ENCODE peak calls at places on chromosomes 6 and 20, in eight cellular contexts. One of them, this sample, is unnamed.

GRCh38 chr6:149334201-149334600 is 16.7 kb downstream of the TAB2 start:
- ATAC-seq in right lobe of liver: no peak
- ATAC-seq in activated naive CD8-positive, alpha-beta T cell treated with anti-CD3 and anti-CD28 coated beads, Interleukin-2, amount 10 ng/mL, durations not matched to agents 7 days and 5 days: no peak
- ATAC-seq in lower lobe of right lung: no peak
- ATAC-seq in gastroesophageal sphincter: no peak
- ATAC-seq in activated CD8-positive, alpha-beta T cell treated with anti-CD3 and anti-CD28 coated beads, Interleukin-2, amount 10 ng/mL, durations not matched to agents 7 days and 5 days: no peak
- ATAC-seq in stimulated activated naive CD8-positive, alpha-beta T cell treated with anti-CD3 and anti-CD28 coated beads, Interleukin-15, Interleukin-2, amounts not matched to agents 100 U/mL and 50 U/mL, for 24 hours: no peak
- ATAC-seq in CD8-positive, alpha-beta T cell: no peak
- ATAC-seq in this sample: peak; percentile 31

GRCh38 chr6:104771258-104771832 is 88.4 kb downstream of the HACE1 start:
- ATAC-seq in right lobe of liver: peak; percentile 71
- ATAC-seq in activated naive CD8-positive, alpha-beta T cell treated with anti-CD3 and anti-CD28 coated beads, Interleukin-2, amount 10 ng/mL, durations not matched to agents 7 days and 5 days: peak; percentile 67
- ATAC-seq in lower lobe of right lung: peak; percentile 71
- ATAC-seq in gastroesophageal sphincter: no peak
- ATAC-seq in activated CD8-positive, alpha-beta T cell treated with anti-CD3 and anti-CD28 coated beads, Interleukin-2, amount 10 ng/mL, durations not matched to agents 7 days and 5 days: peak; percentile 73
- ATAC-seq in stimulated activated naive CD8-positive, alpha-beta T cell treated with anti-CD3 and anti-CD28 coated beads, Interleukin-15, Interleukin-2, amounts not matched to agents 100 U/mL and 50 U/mL, for 24 hours: no peak
- ATAC-seq in CD8-positive, alpha-beta T cell: peak; percentile 59
- ATAC-seq in this sample: peak; percentile 56

GRCh38 chr20:33566781-33567603 is 77.1 kb downstream of the CBFA2T2 start:
- ATAC-seq in right lobe of liver: no peak
- ATAC-seq in activated naive CD8-positive, alpha-beta T cell treated with anti-CD3 and anti-CD28 coated beads, Interleukin-2, amount 10 ng/mL, durations not matched to agents 7 days and 5 days: no peak
- ATAC-seq in lower lobe of right lung: no peak
- ATAC-seq in gastroesophageal sphincter: no peak
- ATAC-seq in activated CD8-positive, alpha-beta T cell treated with anti-CD3 and anti-CD28 coated beads, Interleukin-2, amount 10 ng/mL, durations not matched to agents 7 days and 5 days: no peak
- ATAC-seq in stimulated activated naive CD8-positive, alpha-beta T cell treated with anti-CD3 and anti-CD28 coated beads, Interleukin-15, Interleukin-2, amounts not matched to agents 100 U/mL and 50 U/mL, for 24 hours: no peak
- ATAC-seq in CD8-positive, alpha-beta T cell: no peak
- ATAC-seq in this sample: no peak

GRCh38 chr6:2531426-2532208 is 219.1 kb downstream of the MYLK4 start:
- ATAC-seq in right lobe of liver: no peak
- ATAC-seq in activated naive CD8-positive, alpha-beta T cell treated with anti-CD3 and anti-CD28 coated beads, Interleukin-2, amount 10 ng/mL, durations not matched to agents 7 days and 5 days: no peak
- ATAC-seq in lower lobe of right lung: no peak
- ATAC-seq in gastroesophageal sphincter: no peak
- ATAC-seq in activated CD8-positive, alpha-beta T cell treated with anti-CD3 and anti-CD28 coated beads, Interleukin-2, amount 10 ng/mL, durations not matched to agents 7 days and 5 days: no peak
- ATAC-seq in stimulated activated naive CD8-positive, alpha-beta T cell treated with anti-CD3 and anti-CD28 coated beads, Interleukin-15, Interleukin-2, amounts not matched to agents 100 U/mL and 50 U/mL, for 24 hours: peak; percentile 61
- ATAC-seq in CD8-positive, alpha-beta T cell: no peak
- ATAC-seq in this sample: peak; percentile 95

GRCh38 chr6:37323568-37323967 is 30.2 kb upstream of the RNF8 start:
- ATAC-seq in right lobe of liver: peak; percentile 46
- ATAC-seq in activated naive CD8-positive, alpha-beta T cell treated with anti-CD3 and anti-CD28 coated beads, Interleukin-2, amount 10 ng/mL, durations not matched to agents 7 days and 5 days: no peak
- ATAC-seq in lower lobe of right lung: no peak
- ATAC-seq in gastroesophageal sphincter: no peak
- ATAC-seq in activated CD8-positive, alpha-beta T cell treated with anti-CD3 and anti-CD28 coated beads, Interleukin-2, amount 10 ng/mL, durations not matched to agents 7 days and 5 days: no peak
- ATAC-seq in stimulated activated naive CD8-positive, alpha-beta T cell treated with anti-CD3 and anti-CD28 coated beads, Interleukin-15, Interleukin-2, amounts not matched to agents 100 U/mL and 50 U/mL, for 24 hours: no peak
- ATAC-seq in CD8-positive, alpha-beta T cell: no peak
- ATAC-seq in this sample: no peak

GRCh38 chr6:41373919-41374617 is 38.7 kb downstream of the NCR2 start:
- ATAC-seq in right lobe of liver: no peak
- ATAC-seq in activated naive CD8-positive, alpha-beta T cell treated with anti-CD3 and anti-CD28 coated beads, Interleukin-2, amount 10 ng/mL, durations not matched to agents 7 days and 5 days: peak; percentile 15
- ATAC-seq in lower lobe of right lung: no peak
- ATAC-seq in gastroesophageal sphincter: no peak
- ATAC-seq in activated CD8-positive, alpha-beta T cell treated with anti-CD3 and anti-CD28 coated beads, Interleukin-2, amount 10 ng/mL, durations not matched to agents 7 days and 5 days: no peak
- ATAC-seq in stimulated activated naive CD8-positive, alpha-beta T cell treated with anti-CD3 and anti-CD28 coated beads, Interleukin-15, Interleukin-2, amounts not matched to agents 100 U/mL and 50 U/mL, for 24 hours: no peak
- ATAC-seq in CD8-positive, alpha-beta T cell: no peak
- ATAC-seq in this sample: no peak

GRCh38 chr20:57593134-57593886 is 26.9 kb downstream of the ZBP1 start:
- ATAC-seq in right lobe of liver: peak; percentile 0
- ATAC-seq in activated naive CD8-positive, alpha-beta T cell treated with anti-CD3 and anti-CD28 coated beads, Interleukin-2, amount 10 ng/mL, durations not matched to agents 7 days and 5 days: no peak
- ATAC-seq in lower lobe of right lung: no peak
- ATAC-seq in gastroesophageal sphincter: no peak
- ATAC-seq in activated CD8-positive, alpha-beta T cell treated with anti-CD3 and anti-CD28 coated beads, Interleukin-2, amount 10 ng/mL, durations not matched to agents 7 days and 5 days: no peak
- ATAC-seq in stimulated activated naive CD8-positive, alpha-beta T cell treated with anti-CD3 and anti-CD28 coated beads, Interleukin-15, Interleukin-2, amounts not matched to agents 100 U/mL and 50 U/mL, for 24 hours: no peak
- ATAC-seq in CD8-positive, alpha-beta T cell: no peak
- ATAC-seq in this sample: no peak

GRCh38 chr6:123855493-123855892 is 51.8 kb downstream of the NKAIN2 start:
- ATAC-seq in right lobe of liver: no peak
- ATAC-seq in activated naive CD8-positive, alpha-beta T cell treated with anti-CD3 and anti-CD28 coated beads, Interleukin-2, amount 10 ng/mL, durations not matched to agents 7 days and 5 days: no peak
- ATAC-seq in lower lobe of right lung: no peak
- ATAC-seq in gastroesophageal sphincter: no peak
- ATAC-seq in activated CD8-positive, alpha-beta T cell treated with anti-CD3 and anti-CD28 coated beads, Interleukin-2, amount 10 ng/mL, durations not matched to agents 7 days and 5 days: no peak
- ATAC-seq in stimulated activated naive CD8-positive, alpha-beta T cell treated with anti-CD3 and anti-CD28 coated beads, Interleukin-15, Interleukin-2, amounts not matched to agents 100 U/mL and 50 U/mL, for 24 hours: no peak
- ATAC-seq in CD8-positive, alpha-beta T cell: no peak
- ATAC-seq in this sample: no peak

GRCh38 chr6:106614131-106614530 is 15.2 kb downstream of the RTN4IP1 start:
- ATAC-seq in right lobe of liver: no peak
- ATAC-seq in activated naive CD8-positive, alpha-beta T cell treated with anti-CD3 and anti-CD28 coated beads, Interleukin-2, amount 10 ng/mL, durations not matched to agents 7 days and 5 days: no peak
- ATAC-seq in lower lobe of right lung: no peak
- ATAC-seq in gastroesophageal sphincter: no peak
- ATAC-seq in activated CD8-positive, alpha-beta T cell treated with anti-CD3 and anti-CD28 coated beads, Interleukin-2, amount 10 ng/mL, durations not matched to agents 7 days and 5 days: no peak
- ATAC-seq in stimulated activated naive CD8-positive, alpha-beta T cell treated with anti-CD3 and anti-CD28 coated beads, Interleukin-15, Interleukin-2, amounts not matched to agents 100 U/mL and 50 U/mL, for 24 hours: no peak
- ATAC-seq in CD8-positive, alpha-beta T cell: no peak
- ATAC-seq in this sample: no peak

GRCh38 chr6:148565321-148565926 is 181.4 kb upstream of the UST start:
- ATAC-seq in right lobe of liver: no peak
- ATAC-seq in activated naive CD8-positive, alpha-beta T cell treated with anti-CD3 and anti-CD28 coated beads, Interleukin-2, amount 10 ng/mL, durations not matched to agents 7 days and 5 days: no peak
- ATAC-seq in lower lobe of right lung: no peak
- ATAC-seq in gastroesophageal sphincter: no peak
- ATAC-seq in activated CD8-positive, alpha-beta T cell treated with anti-CD3 and anti-CD28 coated beads, Interleukin-2, amount 10 ng/mL, durations not matched to agents 7 days and 5 days: no peak
- ATAC-seq in stimulated activated naive CD8-positive, alpha-beta T cell treated with anti-CD3 and anti-CD28 coated beads, Interleukin-15, Interleukin-2, amounts not matched to agents 100 U/mL and 50 U/mL, for 24 hours: no peak
- ATAC-seq in CD8-positive, alpha-beta T cell: no peak
- ATAC-seq in this sample: no peak

GRCh38 chr6:133834472-133835170 is 54.3 kb upstream of the TCF21 start:
- ATAC-seq in right lobe of liver: no peak
- ATAC-seq in activated naive CD8-positive, alpha-beta T cell treated with anti-CD3 and anti-CD28 coated beads, Interleukin-2, amount 10 ng/mL, durations not matched to agents 7 days and 5 days: no peak
- ATAC-seq in lower lobe of right lung: no peak
- ATAC-seq in gastroesophageal sphincter: no peak
- ATAC-seq in activated CD8-positive, alpha-beta T cell treated with anti-CD3 and anti-CD28 coated beads, Interleukin-2, amount 10 ng/mL, durations not matched to agents 7 days and 5 days: no peak
- ATAC-seq in stimulated activated naive CD8-positive, alpha-beta T cell treated with anti-CD3 and anti-CD28 coated beads, Interleukin-15, Interleukin-2, amounts not matched to agents 100 U/mL and 50 U/mL, for 24 hours: no peak
- ATAC-seq in CD8-positive, alpha-beta T cell: no peak
- ATAC-seq in this sample: no peak

GRCh38 chr6:70108230-70108629 is 194.7 kb downstream of the COL9A1 start:
- ATAC-seq in right lobe of liver: peak; percentile 63
- ATAC-seq in activated naive CD8-positive, alpha-beta T cell treated with anti-CD3 and anti-CD28 coated beads, Interleukin-2, amount 10 ng/mL, durations not matched to agents 7 days and 5 days: no peak
- ATAC-seq in lower lobe of right lung: no peak
- ATAC-seq in gastroesophageal sphincter: no peak
- ATAC-seq in activated CD8-positive, alpha-beta T cell treated with anti-CD3 and anti-CD28 coated beads, Interleukin-2, amount 10 ng/mL, durations not matched to agents 7 days and 5 days: no peak
- ATAC-seq in stimulated activated naive CD8-positive, alpha-beta T cell treated with anti-CD3 and anti-CD28 coated beads, Interleukin-15, Interleukin-2, amounts not matched to agents 100 U/mL and 50 U/mL, for 24 hours: no peak
- ATAC-seq in CD8-positive, alpha-beta T cell: no peak
- ATAC-seq in this sample: no peak

GRCh38 chr6:128598561-128598960 is 78.2 kb upstream of the PTPRK start:
- ATAC-seq in right lobe of liver: no peak
- ATAC-seq in activated naive CD8-positive, alpha-beta T cell treated with anti-CD3 and anti-CD28 coated beads, Interleukin-2, amount 10 ng/mL, durations not matched to agents 7 days and 5 days: no peak
- ATAC-seq in lower lobe of right lung: no peak
- ATAC-seq in gastroesophageal sphincter: no peak
- ATAC-seq in activated CD8-positive, alpha-beta T cell treated with anti-CD3 and anti-CD28 coated beads, Interleukin-2, amount 10 ng/mL, durations not matched to agents 7 days and 5 days: no peak
- ATAC-seq in stimulated activated naive CD8-positive, alpha-beta T cell treated with anti-CD3 and anti-CD28 coated beads, Interleukin-15, Interleukin-2, amounts not matched to agents 100 U/mL and 50 U/mL, for 24 hours: peak; percentile 53
- ATAC-seq in CD8-positive, alpha-beta T cell: no peak
- ATAC-seq in this sample: peak; percentile 86

GRCh38 chr6:159806021-159806458 is 6.0 kb downstream of the PNLDC1 start:
- ATAC-seq in right lobe of liver: no peak
- ATAC-seq in activated naive CD8-positive, alpha-beta T cell treated with anti-CD3 and anti-CD28 coated beads, Interleukin-2, amount 10 ng/mL, durations not matched to agents 7 days and 5 days: no peak
- ATAC-seq in lower lobe of right lung: no peak
- ATAC-seq in gastroesophageal sphincter: no peak
- ATAC-seq in activated CD8-positive, alpha-beta T cell treated with anti-CD3 and anti-CD28 coated beads, Interleukin-2, amount 10 ng/mL, durations not matched to agents 7 days and 5 days: no peak
- ATAC-seq in stimulated activated naive CD8-positive, alpha-beta T cell treated with anti-CD3 and anti-CD28 coated beads, Interleukin-15, Interleukin-2, amounts not matched to agents 100 U/mL and 50 U/mL, for 24 hours: no peak
- ATAC-seq in CD8-positive, alpha-beta T cell: no peak
- ATAC-seq in this sample: no peak

GRCh38 chr6:47729457-47729856 is 31.1 kb downstream of the ADGRF4 start:
- ATAC-seq in right lobe of liver: no peak
- ATAC-seq in activated naive CD8-positive, alpha-beta T cell treated with anti-CD3 and anti-CD28 coated beads, Interleukin-2, amount 10 ng/mL, durations not matched to agents 7 days and 5 days: no peak
- ATAC-seq in lower lobe of right lung: no peak
- ATAC-seq in gastroesophageal sphincter: no peak
- ATAC-seq in activated CD8-positive, alpha-beta T cell treated with anti-CD3 and anti-CD28 coated beads, Interleukin-2, amount 10 ng/mL, durations not matched to agents 7 days and 5 days: no peak
- ATAC-seq in stimulated activated naive CD8-positive, alpha-beta T cell treated with anti-CD3 and anti-CD28 coated beads, Interleukin-15, Interleukin-2, amounts not matched to agents 100 U/mL and 50 U/mL, for 24 hours: peak; percentile 23
- ATAC-seq in CD8-positive, alpha-beta T cell: no peak
- ATAC-seq in this sample: peak; percentile 6

GRCh38 chr6:47241742-47242482 is 67.8 kb downstream of the TNFRSF21 start:
- ATAC-seq in right lobe of liver: peak; percentile 10
- ATAC-seq in activated naive CD8-positive, alpha-beta T cell treated with anti-CD3 and anti-CD28 coated beads, Interleukin-2, amount 10 ng/mL, durations not matched to agents 7 days and 5 days: peak; percentile 3
- ATAC-seq in lower lobe of right lung: peak; percentile 18
- ATAC-seq in gastroesophageal sphincter: peak; percentile 60
- ATAC-seq in activated CD8-positive, alpha-beta T cell treated with anti-CD3 and anti-CD28 coated beads, Interleukin-2, amount 10 ng/mL, durations not matched to agents 7 days and 5 days: no peak
- ATAC-seq in stimulated activated naive CD8-positive, alpha-beta T cell treated with anti-CD3 and anti-CD28 coated beads, Interleukin-15, Interleukin-2, amounts not matched to agents 100 U/mL and 50 U/mL, for 24 hours: no peak
- ATAC-seq in CD8-positive, alpha-beta T cell: peak; percentile 18
- ATAC-seq in this sample: no peak

GRCh38 chr6:163572612-163573011 is 158.1 kb downstream of the QKI start:
- ATAC-seq in right lobe of liver: no peak
- ATAC-seq in activated naive CD8-positive, alpha-beta T cell treated with anti-CD3 and anti-CD28 coated beads, Interleukin-2, amount 10 ng/mL, durations not matched to agents 7 days and 5 days: no peak
- ATAC-seq in lower lobe of right lung: peak; percentile 80
- ATAC-seq in gastroesophageal sphincter: no peak
- ATAC-seq in activated CD8-positive, alpha-beta T cell treated with anti-CD3 and anti-CD28 coated beads, Interleukin-2, amount 10 ng/mL, durations not matched to agents 7 days and 5 days: no peak
- ATAC-seq in stimulated activated naive CD8-positive, alpha-beta T cell treated with anti-CD3 and anti-CD28 coated beads, Interleukin-15, Interleukin-2, amounts not matched to agents 100 U/mL and 50 U/mL, for 24 hours: no peak
- ATAC-seq in CD8-positive, alpha-beta T cell: no peak
- ATAC-seq in this sample: no peak

GRCh38 chr20:24866008-24866407 is 83.1 kb upstream of the CST7 start:
- ATAC-seq in right lobe of liver: no peak
- ATAC-seq in activated naive CD8-positive, alpha-beta T cell treated with anti-CD3 and anti-CD28 coated beads, Interleukin-2, amount 10 ng/mL, durations not matched to agents 7 days and 5 days: no peak
- ATAC-seq in lower lobe of right lung: no peak
- ATAC-seq in gastroesophageal sphincter: no peak
- ATAC-seq in activated CD8-positive, alpha-beta T cell treated with anti-CD3 and anti-CD28 coated beads, Interleukin-2, amount 10 ng/mL, durations not matched to agents 7 days and 5 days: no peak
- ATAC-seq in stimulated activated naive CD8-positive, alpha-beta T cell treated with anti-CD3 and anti-CD28 coated beads, Interleukin-15, Interleukin-2, amounts not matched to agents 100 U/mL and 50 U/mL, for 24 hours: no peak
- ATAC-seq in CD8-positive, alpha-beta T cell: no peak
- ATAC-seq in this sample: no peak

GRCh38 chr6:38239719-38240451 is 399.8 kb downstream of the BTBD9 start:
- ATAC-seq in right lobe of liver: no peak
- ATAC-seq in activated naive CD8-positive, alpha-beta T cell treated with anti-CD3 and anti-CD28 coated beads, Interleukin-2, amount 10 ng/mL, durations not matched to agents 7 days and 5 days: no peak
- ATAC-seq in lower lobe of right lung: no peak
- ATAC-seq in gastroesophageal sphincter: no peak
- ATAC-seq in activated CD8-positive, alpha-beta T cell treated with anti-CD3 and anti-CD28 coated beads, Interleukin-2, amount 10 ng/mL, durations not matched to agents 7 days and 5 days: no peak
- ATAC-seq in stimulated activated naive CD8-positive, alpha-beta T cell treated with anti-CD3 and anti-CD28 coated beads, Interleukin-15, Interleukin-2, amounts not matched to agents 100 U/mL and 50 U/mL, for 24 hours: no peak
- ATAC-seq in CD8-positive, alpha-beta T cell: no peak
- ATAC-seq in this sample: peak; percentile 28

GRCh38 chr20:3383878-3384495 is 23.5 kb downstream of the DNAAF9 start:
- ATAC-seq in right lobe of liver: no peak
- ATAC-seq in activated naive CD8-positive, alpha-beta T cell treated with anti-CD3 and anti-CD28 coated beads, Interleukin-2, amount 10 ng/mL, durations not matched to agents 7 days and 5 days: no peak
- ATAC-seq in lower lobe of right lung: no peak
- ATAC-seq in gastroesophageal sphincter: no peak
- ATAC-seq in activated CD8-positive, alpha-beta T cell treated with anti-CD3 and anti-CD28 coated beads, Interleukin-2, amount 10 ng/mL, durations not matched to agents 7 days and 5 days: no peak
- ATAC-seq in stimulated activated naive CD8-positive, alpha-beta T cell treated with anti-CD3 and anti-CD28 coated beads, Interleukin-15, Interleukin-2, amounts not matched to agents 100 U/mL and 50 U/mL, for 24 hours: peak; percentile 98
- ATAC-seq in CD8-positive, alpha-beta T cell: no peak
- ATAC-seq in this sample: no peak

GRCh38 chr6:110017946-110018345 is 39.8 kb downstream of the GPR6 start:
- ATAC-seq in right lobe of liver: no peak
- ATAC-seq in activated naive CD8-positive, alpha-beta T cell treated with anti-CD3 and anti-CD28 coated beads, Interleukin-2, amount 10 ng/mL, durations not matched to agents 7 days and 5 days: no peak
- ATAC-seq in lower lobe of right lung: no peak
- ATAC-seq in gastroesophageal sphincter: no peak
- ATAC-seq in activated CD8-positive, alpha-beta T cell treated with anti-CD3 and anti-CD28 coated beads, Interleukin-2, amount 10 ng/mL, durations not matched to agents 7 days and 5 days: no peak
- ATAC-seq in stimulated activated naive CD8-positive, alpha-beta T cell treated with anti-CD3 and anti-CD28 coated beads, Interleukin-15, Interleukin-2, amounts not matched to agents 100 U/mL and 50 U/mL, for 24 hours: no peak
- ATAC-seq in CD8-positive, alpha-beta T cell: no peak
- ATAC-seq in this sample: no peak

GRCh38 chr20:13102689-13103088 is 93.9 kb downstream of the SPTLC3 start:
- ATAC-seq in right lobe of liver: no peak
- ATAC-seq in activated naive CD8-positive, alpha-beta T cell treated with anti-CD3 and anti-CD28 coated beads, Interleukin-2, amount 10 ng/mL, durations not matched to agents 7 days and 5 days: no peak
- ATAC-seq in lower lobe of right lung: no peak
- ATAC-seq in gastroesophageal sphincter: no peak
- ATAC-seq in activated CD8-positive, alpha-beta T cell treated with anti-CD3 and anti-CD28 coated beads, Interleukin-2, amount 10 ng/mL, durations not matched to agents 7 days and 5 days: no peak
- ATAC-seq in stimulated activated naive CD8-positive, alpha-beta T cell treated with anti-CD3 and anti-CD28 coated beads, Interleukin-15, Interleukin-2, amounts not matched to agents 100 U/mL and 50 U/mL, for 24 hours: no peak
- ATAC-seq in CD8-positive, alpha-beta T cell: no peak
- ATAC-seq in this sample: no peak

GRCh38 chr6:10414766-10415592 is at the start of gene TFAP2A:
- ATAC-seq in right lobe of liver: no peak
- ATAC-seq in activated naive CD8-positive, alpha-beta T cell treated with anti-CD3 and anti-CD28 coated beads, Interleukin-2, amount 10 ng/mL, durations not matched to agents 7 days and 5 days: no peak
- ATAC-seq in lower lobe of right lung: no peak
- ATAC-seq in gastroesophageal sphincter: no peak
- ATAC-seq in activated CD8-positive, alpha-beta T cell treated with anti-CD3 and anti-CD28 coated beads, Interleukin-2, amount 10 ng/mL, durations not matched to agents 7 days and 5 days: no peak
- ATAC-seq in stimulated activated naive CD8-positive, alpha-beta T cell treated with anti-CD3 and anti-CD28 coated beads, Interleukin-15, Interleukin-2, amounts not matched to agents 100 U/mL and 50 U/mL, for 24 hours: no peak
- ATAC-seq in CD8-positive, alpha-beta T cell: no peak
- ATAC-seq in this sample: peak; percentile 57

GRCh38 chr20:12679456-12679855 is 329.3 kb upstream of the SPTLC3 start:
- ATAC-seq in right lobe of liver: no peak
- ATAC-seq in activated naive CD8-positive, alpha-beta T cell treated with anti-CD3 and anti-CD28 coated beads, Interleukin-2, amount 10 ng/mL, durations not matched to agents 7 days and 5 days: no peak
- ATAC-seq in lower lobe of right lung: no peak
- ATAC-seq in gastroesophageal sphincter: no peak
- ATAC-seq in activated CD8-positive, alpha-beta T cell treated with anti-CD3 and anti-CD28 coated beads, Interleukin-2, amount 10 ng/mL, durations not matched to agents 7 days and 5 days: no peak
- ATAC-seq in stimulated activated naive CD8-positive, alpha-beta T cell treated with anti-CD3 and anti-CD28 coated beads, Interleukin-15, Interleukin-2, amounts not matched to agents 100 U/mL and 50 U/mL, for 24 hours: no peak
- ATAC-seq in CD8-positive, alpha-beta T cell: no peak
- ATAC-seq in this sample: no peak

GRCh38 chr6:53987527-53987888 is 123.7 kb upstream of the MLIP start:
- ATAC-seq in right lobe of liver: no peak
- ATAC-seq in activated naive CD8-positive, alpha-beta T cell treated with anti-CD3 and anti-CD28 coated beads, Interleukin-2, amount 10 ng/mL, durations not matched to agents 7 days and 5 days: no peak
- ATAC-seq in lower lobe of right lung: no peak
- ATAC-seq in gastroesophageal sphincter: no peak
- ATAC-seq in activated CD8-positive, alpha-beta T cell treated with anti-CD3 and anti-CD28 coated beads, Interleukin-2, amount 10 ng/mL, durations not matched to agents 7 days and 5 days: no peak
- ATAC-seq in stimulated activated naive CD8-positive, alpha-beta T cell treated with anti-CD3 and anti-CD28 coated beads, Interleukin-15, Interleukin-2, amounts not matched to agents 100 U/mL and 50 U/mL, for 24 hours: no peak
- ATAC-seq in CD8-positive, alpha-beta T cell: no peak
- ATAC-seq in this sample: no peak

GRCh38 chr6:160013987-160014868 is 45.3 kb downstream of the IGF2R start:
- ATAC-seq in right lobe of liver: peak; percentile 22
- ATAC-seq in activated naive CD8-positive, alpha-beta T cell treated with anti-CD3 and anti-CD28 coated beads, Interleukin-2, amount 10 ng/mL, durations not matched to agents 7 days and 5 days: peak; percentile 23
- ATAC-seq in lower lobe of right lung: peak; percentile 96
- ATAC-seq in gastroesophageal sphincter: no peak
- ATAC-seq in activated CD8-positive, alpha-beta T cell treated with anti-CD3 and anti-CD28 coated beads, Interleukin-2, amount 10 ng/mL, durations not matched to agents 7 days and 5 days: peak; percentile 40
- ATAC-seq in stimulated activated naive CD8-positive, alpha-beta T cell treated with anti-CD3 and anti-CD28 coated beads, Interleukin-15, Interleukin-2, amounts not matched to agents 100 U/mL and 50 U/mL, for 24 hours: peak; percentile 17
- ATAC-seq in CD8-positive, alpha-beta T cell: peak; percentile 56
- ATAC-seq in this sample: no peak

GRCh38 chr6:111854683-111855082 is 18.6 kb downstream of the FYN start:
- ATAC-seq in right lobe of liver: no peak
- ATAC-seq in activated naive CD8-positive, alpha-beta T cell treated with anti-CD3 and anti-CD28 coated beads, Interleukin-2, amount 10 ng/mL, durations not matched to agents 7 days and 5 days: no peak
- ATAC-seq in lower lobe of right lung: no peak
- ATAC-seq in gastroesophageal sphincter: no peak
- ATAC-seq in activated CD8-positive, alpha-beta T cell treated with anti-CD3 and anti-CD28 coated beads, Interleukin-2, amount 10 ng/mL, durations not matched to agents 7 days and 5 days: no peak
- ATAC-seq in stimulated activated naive CD8-positive, alpha-beta T cell treated with anti-CD3 and anti-CD28 coated beads, Interleukin-15, Interleukin-2, amounts not matched to agents 100 U/mL and 50 U/mL, for 24 hours: no peak
- ATAC-seq in CD8-positive, alpha-beta T cell: peak; percentile 24
- ATAC-seq in this sample: no peak

GRCh38 chr6:43076928-43077809 is 1.1 kb downstream of the PTK7 start:
- ATAC-seq in right lobe of liver: no peak
- ATAC-seq in activated naive CD8-positive, alpha-beta T cell treated with anti-CD3 and anti-CD28 coated beads, Interleukin-2, amount 10 ng/mL, durations not matched to agents 7 days and 5 days: no peak
- ATAC-seq in lower lobe of right lung: peak; percentile 70
- ATAC-seq in gastroesophageal sphincter: no peak
- ATAC-seq in activated CD8-positive, alpha-beta T cell treated with anti-CD3 and anti-CD28 coated beads, Interleukin-2, amount 10 ng/mL, durations not matched to agents 7 days and 5 days: no peak
- ATAC-seq in stimulated activated naive CD8-positive, alpha-beta T cell treated with anti-CD3 and anti-CD28 coated beads, Interleukin-15, Interleukin-2, amounts not matched to agents 100 U/mL and 50 U/mL, for 24 hours: no peak
- ATAC-seq in CD8-positive, alpha-beta T cell: no peak
- ATAC-seq in this sample: peak; percentile 45

GRCh38 chr6:134295953-134296553 is 21.9 kb downstream of the SGK1 start:
- ATAC-seq in right lobe of liver: peak; percentile 90
- ATAC-seq in activated naive CD8-positive, alpha-beta T cell treated with anti-CD3 and anti-CD28 coated beads, Interleukin-2, amount 10 ng/mL, durations not matched to agents 7 days and 5 days: no peak
- ATAC-seq in lower lobe of right lung: peak; percentile 86
- ATAC-seq in gastroesophageal sphincter: peak; percentile 93
- ATAC-seq in activated CD8-positive, alpha-beta T cell treated with anti-CD3 and anti-CD28 coated beads, Interleukin-2, amount 10 ng/mL, durations not matched to agents 7 days and 5 days: no peak
- ATAC-seq in stimulated activated naive CD8-positive, alpha-beta T cell treated with anti-CD3 and anti-CD28 coated beads, Interleukin-15, Interleukin-2, amounts not matched to agents 100 U/mL and 50 U/mL, for 24 hours: no peak
- ATAC-seq in CD8-positive, alpha-beta T cell: no peak
- ATAC-seq in this sample: peak; percentile 81

GRCh38 chr6:139655783-139656705 is 281.6 kb upstream of the CITED2 start:
- ATAC-seq in right lobe of liver: peak; percentile 80
- ATAC-seq in activated naive CD8-positive, alpha-beta T cell treated with anti-CD3 and anti-CD28 coated beads, Interleukin-2, amount 10 ng/mL, durations not matched to agents 7 days and 5 days: no peak
- ATAC-seq in lower lobe of right lung: peak; percentile 67
- ATAC-seq in gastroesophageal sphincter: no peak
- ATAC-seq in activated CD8-positive, alpha-beta T cell treated with anti-CD3 and anti-CD28 coated beads, Interleukin-2, amount 10 ng/mL, durations not matched to agents 7 days and 5 days: no peak
- ATAC-seq in stimulated activated naive CD8-positive, alpha-beta T cell treated with anti-CD3 and anti-CD28 coated beads, Interleukin-15, Interleukin-2, amounts not matched to agents 100 U/mL and 50 U/mL, for 24 hours: no peak
- ATAC-seq in CD8-positive, alpha-beta T cell: no peak
- ATAC-seq in this sample: peak; percentile 97

This sample was measured in esophagus mucosa.